ENCODE peak calls at places on chromosomes 12 and 14, in eight cellular contexts. O is dorsolateral prefrontal cortex; L is AG04449; J is CD8-positive, alpha-beta T cell; P is sigmoid colon; S is bronchial epithelial cell; W is AG10803; D is fibroblast of mammary gland. A is an unnamed sample.

GRCh38 chr12:75503459-75503858 is 8.0 kb downstream of the KRR1 start:
- DNase-seq in L (no peak), P (no peak), J (no peak), O (no peak), S (no peak), D (no peak), W (no peak), A (no peak)

GRCh38 chr12:64780531-64781373 is 21.5 kb upstream of the GNS start:
- DNase-seq in O (no peak), S (no peak), J (no peak), D (no peak), P (peak), L (no peak), W (no peak), A (peak)

GRCh38 chr12:87117516-87117915 is 861.3 kb upstream of the MGAT4C start:
- DNase-seq in J (no peak), S (no peak), D (no peak), W (no peak), P (no peak), L (no peak), O (no peak), A (no peak)

GRCh38 chr12:52821826-52822660 is 8.1 kb upstream of the KRT4 start:
- DNase-seq in P (no peak), J (no peak), S (no peak), O (no peak), L (no peak), D (no peak), W (peak), A (peak)

GRCh38 chr12:53978477-53979356 is 4.0 kb upstream of the HOTAIR start:
- DNase-seq in J (no peak), W (peak), O (no peak), D (no peak), L (no peak), S (no peak), P (no peak), A (no peak)

GRCh38 chr12:116736962-116737773 is 701 bp downstream of the SPRING1 start:
- DNase-seq in D (no peak), P (no peak), S (no peak), O (no peak), W (no peak), J (no peak), L (no peak), A (peak)

GRCh38 chr12:52832960-52833905 is 878 bp downstream of the KRT79 start:
- DNase-seq in J (no peak), S (peak), O (no peak), D (no peak), P (no peak), L (no peak), W (no peak), A (peak)

GRCh38 chr12:96376865-96377264 is 23.4 kb downstream of the CDK17 start:
- DNase-seq in P (no peak), J (no peak), W (no peak), D (no peak), O (no peak), S (no peak), L (no peak), A (no peak)

GRCh38 chr12:60539592-60539991 is 943.8 kb downstream of the SLC16A7 start:
- DNase-seq in J (no peak), O (no peak), W (peak), L (no peak), P (no peak), D (no peak), S (no peak), A (no peak)

GRCh38 chr12:57549909-57550627 is at the start of gene KIF5A:
- DNase-seq in S (no peak), J (peak), W (no peak), O (peak), D (no peak), P (no peak), L (no peak), A (no peak)

GRCh38 chr12:5244513-5244972 is 187.4 kb upstream of the NTF3 start:
- DNase-seq in J (no peak), P (no peak), L (no peak), W (no peak), O (no peak), S (no peak), D (no peak), A (no peak)

GRCh38 chr12:26890784-26891183 is 47.0 kb downstream of the INTS13 start:
- DNase-seq in P (no peak), J (no peak), O (no peak), W (no peak), L (no peak), S (no peak), D (no peak), A (no peak)

GRCh38 chr12:26880625-26881024 is 47.6 kb upstream of the ITPR2 start:
- DNase-seq in P (no peak), W (no peak), L (no peak), O (no peak), S (no peak), J (no peak), D (no peak), A (no peak)

DNA sequence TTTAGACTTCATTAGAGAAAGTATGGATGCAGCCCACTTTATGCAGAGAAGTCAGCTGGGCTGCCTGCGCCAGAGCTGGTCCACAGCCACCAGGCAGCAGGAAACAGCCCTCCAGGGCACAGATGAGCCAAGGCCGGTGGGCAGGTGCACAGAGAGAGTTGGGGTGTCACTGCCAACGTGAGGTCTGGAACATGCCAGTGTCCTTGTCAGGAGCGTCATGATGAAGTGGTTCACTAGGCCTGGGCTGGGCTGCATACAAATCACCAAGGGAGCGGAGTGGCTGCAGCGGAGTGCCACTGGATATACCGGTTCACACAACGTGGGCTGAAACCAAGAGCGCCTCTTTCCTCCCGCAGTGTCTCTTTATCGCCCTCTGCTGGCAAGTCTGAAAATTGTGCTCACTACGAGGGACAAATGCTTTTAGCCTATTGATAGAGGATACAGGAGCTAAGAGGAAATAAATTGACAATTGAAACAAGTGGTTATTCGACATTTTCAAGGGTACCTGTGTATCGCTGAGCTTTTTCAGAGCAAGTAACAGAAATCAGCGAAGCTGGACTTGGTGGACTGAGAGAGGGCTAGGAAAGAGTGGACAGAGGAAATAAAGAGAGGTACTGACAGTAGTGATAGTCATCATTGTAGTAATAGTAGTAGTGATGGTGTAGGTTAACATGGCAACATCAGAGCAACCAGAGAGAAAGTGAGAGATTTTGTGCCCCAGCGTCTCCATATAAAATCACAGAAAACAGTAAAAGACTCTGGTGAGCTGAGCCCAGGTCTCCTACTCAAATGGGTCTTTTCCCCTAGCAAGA is 52.0 kb upstream of the ITPR2 start:
- DNase-seq in D (peak), L (peak), S (peak), P (peak), W (peak), O (peak), J (peak), A (peak)
- TF ChIP-seq CTCF in D (peak), L (peak), S (peak), P (peak), W (peak), O (peak), J (peak), A (peak)

GRCh38 chr14:104924421-104925213 is at the start of gene PLD4:
- DNase-seq in P (peak), J (no peak), D (no peak), S (no peak), O (no peak), W (no peak), L (no peak), A (no peak)

GRCh38 chr14:104923596-104924420 is 871 bp upstream of the PLD4 start:
- DNase-seq in W (no peak), L (no peak), J (no peak), S (no peak), O (no peak), D (no peak), P (no peak), A (no peak)

GRCh38 chr14:104925941-104926609 is 1.4 kb downstream of the PLD4 start:
- DNase-seq in J (no peak), W (no peak), L (no peak), S (no peak), P (no peak), O (no peak), D (no peak), A (no peak)

GRCh38 chr14:104926619-104927431 is 2.1 kb downstream of the PLD4 start:
- DNase-seq in D (no peak), O (no peak), L (no peak), W (no peak), J (no peak), S (no peak), P (no peak), A (no peak)

GRCh38 chr14:104925214-104925899 is 678 bp downstream of the PLD4 start:
- DNase-seq in W (no peak), S (no peak), L (no peak), D (no peak), J (no peak), P (no peak), O (no peak), A (no peak)
- H3K4me3 ChIP-seq in W (no peak), S (no peak), L (no peak), D (no peak), J (no peak), P (no peak), O (peak), A (no peak)

GRCh38 chr14:93546642-93547041 is 115.9 kb downstream of the UNC79 start:
- DNase-seq in L (no peak), J (no peak), W (no peak), O (no peak), D (no peak), S (no peak), P (no peak), A (no peak)

GRCh38 chr14:93548102-93548843 is 117.5 kb downstream of the UNC79 start:
- DNase-seq in D (no peak), L (no peak), P (no peak), O (no peak), J (no peak), W (no peak), S (peak), A (peak)

GRCh38 chr14:93544212-93544611 is 113.5 kb downstream of the UNC79 start:
- DNase-seq in J (no peak), W (no peak), P (no peak), S (no peak), L (no peak), D (no peak), O (no peak), A (no peak)

GRCh38 chr14:93540235-93540634 is 109.5 kb downstream of the UNC79 start:
- DNase-seq in L (no peak), O (no peak), D (no peak), W (no peak), P (no peak), S (no peak), J (no peak), A (no peak)

DNA sequence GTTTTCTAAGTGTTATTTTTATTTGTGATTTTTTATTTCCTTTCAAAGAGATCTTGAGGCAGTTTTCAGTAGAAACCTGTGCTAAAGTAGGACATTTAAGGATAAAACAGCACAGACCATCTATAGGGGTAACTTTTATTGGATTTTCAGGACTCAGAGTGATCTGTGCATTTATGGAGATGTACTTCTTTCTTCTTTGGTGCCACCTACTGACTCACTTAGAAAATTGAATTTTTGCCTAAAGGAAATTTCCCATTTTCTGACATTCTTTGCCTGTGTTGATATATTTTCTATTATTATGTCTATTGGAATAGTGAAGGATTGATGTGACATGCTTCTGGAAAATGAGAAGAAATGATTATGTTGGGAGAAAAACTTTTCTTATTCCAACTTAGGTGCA is 113.0 kb downstream of the UNC79 start:
- DNase-seq in D (peak), S (peak), W (peak), P (no peak), O (no peak), J (no peak), L (no peak), A (peak)
- TF ChIP-seq CTCF in D (peak), S (peak), W (peak), P (no peak), O (peak), J (no peak), L (no peak), A (peak)

DNA sequence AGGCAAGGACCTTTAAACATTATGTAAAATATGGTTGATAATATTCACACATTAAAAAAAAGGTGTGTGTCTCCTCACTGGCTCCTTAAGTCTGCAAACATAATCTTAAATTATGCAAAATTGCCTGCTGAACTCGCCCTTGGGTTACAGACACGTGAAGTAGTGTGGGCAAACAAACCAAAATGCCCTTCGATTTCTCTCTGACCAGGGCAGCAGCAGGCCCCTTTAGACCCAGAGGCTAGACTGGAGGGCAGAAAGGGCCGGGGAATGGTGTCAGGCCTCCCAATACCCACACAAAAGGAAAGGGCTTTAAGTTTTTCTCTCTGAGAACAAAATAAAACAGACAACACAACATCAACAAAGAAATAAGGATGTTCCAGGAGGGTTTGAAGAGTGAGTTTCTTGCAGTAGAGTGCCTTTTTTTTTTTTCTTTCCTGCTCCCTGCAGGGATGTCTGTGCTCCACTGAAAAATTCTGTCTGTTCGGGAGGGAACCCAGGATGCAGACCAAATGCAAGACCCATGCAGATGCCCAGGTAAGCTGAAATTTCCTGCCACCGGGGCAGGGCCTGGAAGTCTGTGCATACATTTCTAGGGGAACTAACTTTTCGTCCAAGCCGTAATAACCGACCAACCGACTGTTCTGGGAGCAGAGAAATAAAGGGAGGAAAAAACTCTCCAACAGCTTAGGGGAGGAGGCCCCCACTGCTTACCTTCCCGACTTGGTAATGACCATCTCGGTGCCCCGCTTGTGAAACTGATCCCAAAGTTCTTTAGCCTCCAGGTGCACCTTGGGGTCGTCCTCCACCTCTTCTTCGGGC is 1.7 kb downstream of the TBX3 start:
- DNase-seq in J (no peak), S (no peak), W (no peak), O (no peak), L (no peak), D (no peak), P (no peak), A (no peak)
- H3K4me3 ChIP-seq in J (no peak), S (no peak), W (peak), O (peak), L (peak), D (peak), P (peak), A (peak)

DNA sequence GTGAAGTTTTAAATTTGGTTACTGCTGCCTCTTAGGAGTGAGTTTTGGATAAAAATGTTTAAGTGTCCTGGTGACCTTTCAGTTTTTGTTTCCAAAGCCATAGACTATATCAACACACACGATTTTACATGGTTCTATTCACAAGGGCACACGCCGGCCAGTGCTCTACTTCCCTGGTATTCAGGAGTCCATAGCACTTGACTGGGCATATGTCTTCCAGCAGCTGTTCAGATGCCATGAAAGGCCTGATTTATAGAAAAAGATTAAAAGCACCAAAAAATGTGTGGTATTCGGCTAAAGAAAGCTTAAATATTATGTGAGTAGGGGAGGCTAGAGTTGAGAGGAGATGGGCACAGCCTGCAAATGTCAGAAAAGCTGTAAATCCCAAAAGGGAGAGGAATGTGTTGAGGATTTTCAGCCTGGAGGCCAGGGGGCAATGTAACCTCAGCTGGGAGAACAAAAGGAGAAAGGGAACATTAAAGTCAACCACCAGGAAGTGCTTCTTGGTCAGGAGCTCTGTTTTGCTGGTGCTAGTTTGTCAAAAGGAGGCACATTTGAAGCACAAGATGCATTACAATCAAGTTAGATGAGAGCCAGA is 478.4 kb downstream of the RAD51B start:
- DNase-seq in D (peak), W (peak), P (no peak), L (no peak), O (no peak), J (no peak), S (no peak), A (no peak)
- TF ChIP-seq CTCF in D (peak), W (peak), P (no peak), L (peak), O (no peak), J (no peak), S (peak), A (no peak)

GRCh38 chr12:113474635-113475436 is 3.2 kb upstream of the LHX5 start:
- DNase-seq in L (no peak), W (no peak), S (no peak), O (no peak), J (no peak), D (no peak), P (no peak), A (no peak)

GRCh38 chr12:113472191-113473190 is 820 bp upstream of the LHX5 start:
- DNase-seq in J (no peak), S (no peak), D (no peak), O (no peak), W (no peak), L (no peak), P (no peak), A (no peak)

GRCh38 chr12:113473400-113473799 is 1.7 kb upstream of the LHX5 start:
- DNase-seq in S (no peak), L (no peak), D (no peak), O (no peak), P (no peak), J (no peak), W (no peak), A (no peak)

GRCh38 chr12:113475451-113476085 is 3.9 kb upstream of the LHX5 start:
- DNase-seq in D (no peak), J (no peak), W (no peak), S (no peak), L (no peak), O (no peak), P (no peak), A (no peak)

DNA sequence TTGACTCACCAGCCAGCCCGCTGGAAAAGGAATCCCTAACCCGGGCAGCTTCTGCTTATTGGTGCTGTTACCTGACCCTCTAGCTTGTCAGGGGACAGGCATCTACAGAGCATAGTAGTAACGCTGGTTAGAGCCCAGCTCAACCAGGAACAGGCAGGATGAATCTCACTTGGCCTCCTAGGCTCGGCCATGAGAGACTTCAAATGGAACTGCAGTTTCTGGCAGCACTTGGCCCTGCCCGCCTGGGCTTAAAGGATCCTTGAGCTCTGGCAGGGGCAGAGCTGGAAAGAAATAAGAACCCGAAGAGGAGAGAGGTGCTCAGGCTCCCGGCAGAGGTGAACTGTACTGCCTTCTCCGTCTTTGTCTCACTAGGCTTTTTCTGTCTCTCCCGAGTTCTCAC is 2.3 kb upstream of the LHX5 start:
- DNase-seq in W (no peak), J (no peak), P (no peak), O (no peak), S (no peak), L (no peak), D (no peak), A (no peak)
- H3K4me3 ChIP-seq in W (no peak), J (no peak), P (no peak), O (no peak), S (no peak), L (no peak), D (no peak), A (no peak)

DNA sequence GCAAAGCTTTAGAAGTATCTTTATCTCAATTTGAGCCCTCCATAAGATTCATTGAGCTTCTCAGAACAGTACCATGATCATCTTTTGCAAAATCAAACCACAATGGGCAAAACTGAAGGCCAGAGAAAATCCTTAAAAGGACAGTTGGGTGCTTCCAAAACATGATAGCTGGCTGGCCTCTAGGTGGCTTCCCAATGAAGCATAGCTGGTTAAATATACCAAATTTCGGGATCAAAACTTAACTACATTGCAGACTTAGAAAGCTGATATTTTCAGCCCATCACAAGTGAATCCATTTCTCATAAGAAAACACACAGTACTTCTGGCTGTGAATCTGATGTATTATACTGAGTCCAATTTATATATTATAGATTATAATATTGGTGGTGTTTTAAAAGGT is 15.3 kb upstream of the PIK3C2G start:
- DNase-seq in W (no peak), L (no peak), J (no peak), O (no peak), S (no peak), D (no peak), P (no peak), A (no peak)
- TF ChIP-seq CTCF in W (peak), L (peak), J (no peak), O (no peak), S (no peak), D (peak), P (no peak), A (peak)

GRCh38 chr12:40819427-40820108 is 127.3 kb downstream of the CNTN1 start:
- DNase-seq in D (no peak), W (no peak), J (no peak), L (no peak), P (peak), S (no peak), O (peak), A (no peak)
- H3K4me3 ChIP-seq in D (no peak), W (no peak), J (no peak), L (no peak), P (no peak), S (no peak), O (no peak), A (no peak)

A was measured in epithelial cell of esophagus.